ENCODE peak calls at places on chromosome 19, in five cellular contexts. Z is K562, U is GM12878, C is H1, H is SK-N-SH. A is an unnamed sample.

GRCh38 chr19:43362179-43362578 is 8.7 kb downstream of the CD177 start:
- DNase-seq in Z (no peak), U (no peak), C (no peak), H (no peak), A (no peak)

GRCh38 chr19:18203408-18203862 is 407 bp downstream of the RAB3A start:
- DNase-seq in Z (no peak), U (no peak), C (no peak), H (peak), A (no peak)

GRCh38 chr19:46515879-46516350 is 20.2 kb upstream of the PNMA8B start:
- DNase-seq in Z (peak), U (no peak), C (peak), H (peak), A (peak)

GRCh38 chr19:56111601-56112312 is 9.3 kb downstream of the ZNF787 start:
- DNase-seq in Z (no peak), U (no peak), C (no peak), H (peak), A (no peak)

GRCh38 chr19:3075605-3076431 is 13.5 kb upstream of the TLE5 start:
- DNase-seq in Z (peak), U (no peak), C (peak), H (peak), A (peak)

GRCh38 chr19:51573331-51573730 is 2.2 kb downstream of the ZNF175 start:
- DNase-seq in Z (peak), U (no peak), C (no peak), H (no peak), A (no peak)

GRCh38 chr19:18097217-18097992 is at the start of gene MAST3:
- DNase-seq in Z (peak), U (peak), C (peak), H (peak), A (peak)

GRCh38 chr19:16040642-16041041 is 35.7 kb upstream of the TPM4 start:
- DNase-seq in Z (no peak), U (no peak), C (no peak), H (no peak), A (no peak)

GRCh38 chr19:571127-571974 is 1.0 kb upstream of the BSG start:
- DNase-seq in Z (peak), U (peak), C (peak), H (no peak), A (peak)

GRCh38 chr19:31214086-31214485 is 135.2 kb downstream of the TSHZ3 start:
- DNase-seq in Z (peak), U (no peak), C (no peak), H (peak), A (no peak)

GRCh38 chr19:47272448-47273312 is 2.0 kb upstream of the INAFM1 start:
- DNase-seq in Z (peak), U (no peak), C (peak), H (no peak), A (no peak)

GRCh38 chr19:39109641-39110040 is 15.9 kb upstream of the PAK4 start:
- DNase-seq in Z (no peak), U (no peak), C (no peak), H (no peak), A (no peak)

GRCh38 chr19:41000310-41000737 is 9.2 kb downstream of the CYP2B6 start:
- DNase-seq in Z (peak), U (no peak), C (no peak), H (no peak), A (no peak)

GRCh38 chr19:8626823-8627222 is 3.6 kb upstream of the NFILZ start:
- DNase-seq in Z (no peak), U (no peak), C (no peak), H (no peak), A (no peak)

GRCh38 chr19:44476559-44477408 is 23.5 kb downstream of the ZNF180 start:
- DNase-seq in Z (no peak), U (no peak), C (no peak), H (no peak), A (peak)

GRCh38 chr19:8028951-8029491 is 23.5 kb upstream of the CCL25 start:
- DNase-seq in Z (peak), U (no peak), C (peak), H (no peak), A (no peak)

GRCh38 chr19:17185590-17185989 is 29.6 kb upstream of the USE1 start:
- DNase-seq in Z (no peak), U (no peak), C (no peak), H (no peak), A (no peak)

GRCh38 chr19:55441319-55441691 is 1.8 kb downstream of the SHISA7 start:
- DNase-seq in Z (no peak), U (no peak), C (peak), H (no peak), A (no peak)

GRCh38 chr19:1259206-1259872 is 9.8 kb upstream of the CIRBP start:
- DNase-seq in Z (no peak), U (peak), C (no peak), H (peak), A (peak)

GRCh38 chr19:51719251-51719901 is 4.4 kb downstream of the HAS1 start:
- DNase-seq in Z (no peak), U (no peak), C (peak), H (no peak), A (no peak)

GRCh38 chr19:33906578-33907335 is 110.1 kb downstream of the KCTD15 start:
- DNase-seq in Z (no peak), U (no peak), C (peak), H (no peak), A (peak)

GRCh38 chr19:54373781-54374266 is 9.1 kb upstream of the LAIR1 start:
- DNase-seq in Z (no peak), U (no peak), C (no peak), H (no peak), A (no peak)

GRCh38 chr19:4449022-4449825 is 8.4 kb downstream of the UBXN6 start:
- DNase-seq in Z (no peak), U (no peak), C (no peak), H (peak), A (no peak)
- TF ChIP-seq JUND in Z (no peak), U (no peak), C (no peak), H (no peak), A (no peak)

GRCh38 chr19:58357798-58358145 is 4.5 kb upstream of the A1BG start:
- DNase-seq in Z (no peak), U (no peak), C (no peak), H (no peak), A (no peak)

GRCh38 chr19:58366576-58367430 is 4.3 kb upstream of the ZNF497 start:
- DNase-seq in Z (no peak), U (no peak), C (no peak), H (peak), A (no peak)

GRCh38 chr19:58364127-58364526 is 1.6 kb upstream of the ZNF497 start:
- DNase-seq in Z (no peak), U (no peak), C (no peak), H (no peak), A (no peak)

GRCh38 chr19:58361900-58362271 is 665 bp downstream of the ZNF497 start:
- DNase-seq in Z (peak), U (no peak), C (no peak), H (peak), A (peak)

GRCh38 chr19:58362272-58362994 is at the start of gene ZNF497:
- DNase-seq in Z (peak), U (peak), C (peak), H (peak), A (peak)
- TF ChIP-seq JUND in Z (no peak), U (no peak), C (no peak), H (no peak), A (no peak)

GRCh38 chr19:14575428-14575980 is 3.6 kb upstream of the NDUFB7 start:
- DNase-seq in Z (no peak), U (no peak), C (no peak), H (no peak), A (no peak)
- TF ChIP-seq JUND in Z (no peak), U (no peak), C (no peak), H (no peak), A (no peak)

DNA sequence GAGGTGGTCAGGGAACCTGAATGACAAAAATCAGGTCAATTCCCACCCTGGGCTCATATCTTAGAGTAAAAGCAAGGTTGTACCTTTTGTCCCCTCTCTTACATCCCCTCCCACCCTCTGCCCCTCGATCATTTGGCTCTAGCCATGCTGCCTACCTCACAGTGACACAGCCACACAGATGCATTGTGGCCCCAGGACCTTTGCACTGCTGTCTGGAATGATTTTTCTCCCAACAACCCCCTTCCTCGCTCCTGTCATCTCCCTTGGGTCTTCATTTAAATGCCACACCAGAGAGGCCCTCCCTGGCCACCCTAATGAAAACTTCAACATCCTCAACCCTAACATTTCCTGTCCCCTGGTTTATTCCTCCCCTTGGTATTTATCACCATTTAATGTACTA is 4.3 kb downstream of the MYH14 start:
- DNase-seq in Z (no peak), U (no peak), C (no peak), H (no peak), A (no peak)
- TF ChIP-seq JUND in Z (no peak), U (no peak), C (no peak), H (no peak), A (no peak)

DNA sequence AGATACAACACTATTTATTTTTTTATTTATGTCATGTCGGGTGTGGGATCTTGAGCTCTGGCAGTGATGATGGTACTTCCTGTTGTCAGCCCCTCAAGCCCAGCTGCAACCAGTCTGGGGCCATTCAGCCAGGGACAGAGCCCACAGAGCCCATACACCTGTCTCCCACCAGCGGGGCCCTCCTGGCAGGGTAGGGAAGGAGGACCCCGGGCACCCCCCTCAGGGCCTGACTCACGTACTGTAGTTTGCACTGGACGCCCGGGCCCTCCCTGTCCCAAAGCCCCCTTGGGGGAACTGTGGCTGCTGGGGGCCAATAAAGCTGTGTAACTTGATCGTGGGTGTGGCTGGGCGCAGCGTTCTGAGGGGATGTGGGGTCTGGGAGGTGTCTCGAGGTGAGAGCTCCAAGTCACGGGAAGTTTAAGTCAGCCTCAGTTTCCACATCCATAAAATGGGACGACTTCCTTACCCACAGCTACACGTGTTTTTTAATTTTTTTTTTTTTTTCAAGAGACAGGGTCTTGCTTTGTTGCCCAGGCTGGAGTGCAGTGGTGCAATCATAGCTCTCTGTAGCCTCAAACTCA is 9.5 kb downstream of the ATG4D start:
- DNase-seq in Z (no peak), U (no peak), C (no peak), H (no peak), A (no peak)
- TF ChIP-seq JUND in Z (no peak), U (no peak), C (no peak), H (no peak), A (no peak)

A was measured in T47D.